ENCODE peak calls at places on chromosomes 3 and 15, in six cellular contexts. F is suprapubic skin, R is A549, M is stomach, J is HepG2, L is ovary. C is an unnamed sample.

GRCh38 chr15:79853492-79854328 is 43.1 kb downstream of the MTHFS start:
- DNase-seq in J (peak; percentile 58), L (peak; percentile 64), M (peak; percentile 71), R (peak; percentile 71), F (no peak), C (peak; percentile 65)

GRCh38 chr3:185318136-185318535 is 44.8 kb upstream of the MAP3K13 start:
- DNase-seq in R (no peak), F (no peak), L (no peak), J (peak; percentile 55), M (no peak), C (no peak)

GRCh38 chr3:194256040-194256945 is 94.8 kb downstream of the CPN2 start:
- DNase-seq in L (no peak), R (no peak), M (peak; percentile 20), F (no peak), J (no peak), C (no peak)

GRCh38 chr3:149466192-149466591 is 8.3 kb upstream of the TM4SF4 start:
- DNase-seq in L (no peak), R (no peak), F (no peak), J (no peak), M (no peak), C (no peak)

GRCh38 chr15:43225201-43225949 is 4.6 kb upstream of the EPB42 start:
- DNase-seq in F (no peak), J (peak; percentile 63), R (peak; percentile 42), L (no peak), M (no peak), C (no peak)

GRCh38 chr3:187086831-187087230 is 52.5 kb downstream of the RPL39L start:
- DNase-seq in M (no peak), F (no peak), R (no peak), L (no peak), J (peak; percentile 32), C (no peak)

GRCh38 chr3:126056681-126057546 is 27.0 kb downstream of the SLC41A3 start:
- DNase-seq in M (no peak), L (no peak), J (peak; percentile 85), R (no peak), F (no peak), C (no peak)

GRCh38 chr15:64810499-64811326 is 14.7 kb downstream of the PIF1 start:
- DNase-seq in L (no peak), J (no peak), R (no peak), F (no peak), M (no peak), C (no peak)

GRCh38 chr15:62391565-62392262 is 226.6 kb upstream of the C2CD4B start:
- DNase-seq in R (peak; percentile 55), J (peak; percentile 29), M (peak; percentile 50), L (peak; percentile 56), F (peak; percentile 72), C (peak; percentile 79)

GRCh38 chr3:186075931-186076567 is 32.8 kb downstream of the ETV5 start:
- DNase-seq in M (no peak), R (no peak), L (no peak), F (no peak), J (no peak), C (no peak)

GRCh38 chr3:114809668-114810413 is 337.2 kb downstream of the ZBTB20 start:
- DNase-seq in R (no peak), L (no peak), F (no peak), J (peak; percentile 8), M (no peak), C (no peak)

GRCh38 chr3:143775401-143775970 is 72.8 kb downstream of the SLC9A9 start:
- DNase-seq in L (no peak), J (peak; percentile 13), R (peak; percentile 65), F (no peak), M (no peak), C (no peak)

GRCh38 chr3:14330508-14330907 is 71.9 kb upstream of the SLC6A6 start:
- DNase-seq in J (no peak), R (no peak), F (peak; percentile 33), M (no peak), L (no peak), C (no peak)

GRCh38 chr15:91146728-91147127 is 46.7 kb downstream of the SV2B start:
- DNase-seq in J (no peak), M (no peak), L (no peak), R (no peak), F (no peak), C (no peak)

GRCh38 chr3:30161370-30161769 is 445.0 kb upstream of the TGFBR2 start:
- DNase-seq in M (no peak), F (no peak), L (no peak), J (no peak), R (no peak), C (peak; percentile 66)

GRCh38 chr15:68791431-68792283 is 29.0 kb downstream of the ANP32A start:
- DNase-seq in J (no peak), L (no peak), R (no peak), M (no peak), F (no peak), C (no peak)

GRCh38 chr3:131756405-131756804 is 253.6 kb upstream of the MRPL3 start:
- DNase-seq in R (no peak), F (no peak), M (no peak), L (no peak), J (no peak), C (no peak)

GRCh38 chr15:39786444-39787056 is 3.9 kb upstream of the FSIP1 start:
- DNase-seq in L (no peak), M (no peak), R (peak; percentile 21), J (peak; percentile 47), F (no peak), C (no peak)

GRCh38 chr3:172675371-172676193 is 35.3 kb downstream of the NCEH1 start:
- DNase-seq in J (peak; percentile 53), R (no peak), F (no peak), L (no peak), M (no peak), C (no peak)

GRCh38 chr3:143443851-143444331 is 324.3 kb downstream of the CHST2 start:
- DNase-seq in R (peak; percentile 80), L (no peak), J (no peak), M (peak; percentile 47), F (no peak), C (peak; percentile 73)

GRCh38 chr15:50046159-50046558 is 72.9 kb downstream of the ATP8B4 start:
- DNase-seq in F (no peak), L (no peak), M (no peak), J (no peak), R (no peak), C (no peak)

GRCh38 chr3:18307529-18307928 is 117.6 kb downstream of the SATB1 start:
- DNase-seq in L (no peak), M (no peak), F (no peak), R (no peak), J (no peak), C (no peak)

GRCh38 chr3:148707596-148708386 is 10.1 kb downstream of the AGTR1 start:
- DNase-seq in M (no peak), L (no peak), J (no peak), F (no peak), R (no peak), C (no peak)

GRCh38 chr3:52792413-52792812 is 2.2 kb upstream of the ITIH3 start:
- DNase-seq in R (no peak), J (peak; percentile 58), M (no peak), F (no peak), L (no peak), C (no peak)

GRCh38 chr15:36844453-36845094 is 255.8 kb downstream of the MEIS2 start:
- DNase-seq in R (no peak), F (no peak), M (no peak), J (peak; percentile 13), L (no peak), C (peak; percentile 61)

GRCh38 chr15:100801256-100801900 is 78.3 kb upstream of the ALDH1A3 start:
- DNase-seq in L (no peak), F (no peak), J (no peak), M (no peak), R (no peak), C (no peak)

GRCh38 chr3:25396686-25397085 is 31.4 kb upstream of the RARB start:
- DNase-seq in M (no peak), L (no peak), F (no peak), R (no peak), J (no peak), C (no peak)

GRCh38 chr3:9715127-9715526 is 11.5 kb downstream of the CPNE9 start:
- DNase-seq in F (no peak), R (no peak), J (no peak), L (no peak), M (no peak), C (no peak)

GRCh38 chr3:127326341-127326740 is 38.5 kb upstream of the PRR20G start:
- DNase-seq in R (no peak), M (no peak), L (no peak), J (no peak), F (no peak), C (no peak)
- H3K27ac ChIP-seq in R (no peak overlapping the region), M (no peak overlapping the region), L (no peak overlapping the region), J (no peak overlapping the region), F (no peak overlapping the region), C (no peak overlapping the region)

DNA sequence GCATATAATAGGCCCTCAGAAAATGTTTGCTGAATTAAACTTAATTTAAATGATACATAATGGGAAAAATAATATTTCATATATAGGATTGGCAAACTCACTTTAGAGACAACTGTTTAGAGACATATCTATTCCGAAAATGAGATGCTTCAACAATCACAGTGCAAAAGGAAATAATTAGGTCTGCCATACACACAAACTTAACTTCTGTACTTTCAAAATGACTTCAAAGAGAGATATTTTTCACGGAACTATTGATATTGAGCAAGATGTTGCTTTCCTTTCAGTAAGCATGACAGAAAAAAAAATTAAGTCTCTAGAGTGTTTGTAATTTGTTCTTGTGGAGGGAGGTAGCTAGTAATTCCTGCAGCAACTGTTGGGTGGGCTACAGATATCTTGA is 769.5 kb downstream of the TUSC7 start:
- DNase-seq in L (no peak), M (no peak), R (no peak), J (no peak), F (no peak), C (no peak)
- TF ChIP-seq EP300 in L (no peak), M (no peak), R (no peak), J (no peak), F (no peak), C (no peak)

DNA sequence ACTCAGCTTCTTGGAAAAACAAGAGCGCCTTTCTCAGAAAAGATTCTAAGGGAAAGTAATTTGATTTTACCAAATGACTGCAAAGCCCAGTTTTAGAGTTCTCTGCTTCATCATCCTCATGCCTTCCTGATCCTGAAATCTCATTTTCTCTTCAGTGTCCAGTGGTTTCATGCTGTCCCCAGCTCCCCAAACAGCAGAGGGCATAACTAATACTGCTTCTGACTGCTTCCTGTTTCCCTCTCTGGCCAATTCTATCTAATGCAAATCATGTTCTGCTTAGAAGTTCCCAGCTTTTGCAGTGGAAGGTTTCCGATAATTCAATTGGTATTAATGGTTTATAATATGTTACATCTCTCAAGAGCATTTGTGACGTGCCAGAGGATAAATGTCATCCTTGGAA is 161.1 kb downstream of the CLSTN2 start:
- DNase-seq in L (no peak), R (no peak), J (no peak), M (no peak), F (no peak), C (no peak)
- H3K27ac ChIP-seq in L (no peak overlapping the region), R (no peak overlapping the region), J (no peak overlapping the region), M (no peak overlapping the region), F (no peak overlapping the region), C (no peak overlapping the region)

DNA sequence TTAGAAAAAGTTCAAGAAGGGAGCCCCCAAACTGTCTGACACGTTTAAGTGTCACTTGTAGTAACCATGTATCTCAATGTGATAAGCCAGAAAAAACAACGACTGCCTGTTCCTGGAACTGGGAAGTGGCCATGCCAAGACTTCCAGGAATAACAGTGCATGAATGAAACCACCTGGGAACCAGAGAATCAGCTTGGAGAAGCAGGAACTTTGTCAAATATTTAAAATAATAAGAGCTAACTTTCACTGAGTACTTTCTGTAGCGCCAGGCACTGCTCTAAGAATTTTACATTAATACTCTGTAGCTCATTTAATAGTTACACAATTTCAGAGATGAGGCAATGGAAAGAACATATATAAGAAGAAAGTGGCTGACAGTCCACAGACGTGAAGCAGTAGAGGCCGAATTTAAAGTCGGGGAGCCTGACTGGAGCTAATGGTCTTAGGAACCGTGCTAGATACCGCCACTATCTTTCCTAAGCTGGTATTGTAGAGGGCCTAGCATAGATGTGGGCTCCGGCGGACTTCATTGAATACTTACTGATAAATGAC is 870 bp downstream of the PLSCR1 start:
- DNase-seq in M (no peak), J (no peak), F (no peak), R (peak; percentile 7), L (peak; percentile 44), C (no peak)
- TF ChIP-seq EP300 in M (peak; percentile 45), J (no peak), F (no peak), R (no peak), L (peak; percentile 86), C (no peak)